ENCODE peak calls at places on chromosomes 2 and 18, in four cellular contexts. D is K562, G is HepG2, F is GM12878. N is an unnamed sample.

GRCh38 chr2:10478916-10479315 is 30.8 kb upstream of the ODC1 start:
- DNase-seq in D (no peak), G (no peak), F (no peak), N (no peak)

GRCh38 chr2:239609583-239610310 is 208.9 kb upstream of the HDAC4 start:
- DNase-seq in D (no peak), G (no peak), F (no peak), N (no peak)

GRCh38 chr2:186984481-186984880 is 135.5 kb upstream of the ZSWIM2 start:
- DNase-seq in D (no peak), G (no peak), F (no peak), N (no peak)

GRCh38 chr2:111116843-111117665 is 3.7 kb upstream of the BCL2L11 start:
- DNase-seq in D (peak; percentile 53), G (peak; percentile 82), F (peak; percentile 46), N (peak; percentile 80)

GRCh38 chr2:240395896-240396622 is 39.4 kb upstream of the GPC1 start:
- DNase-seq in D (no peak), G (no peak), F (no peak), N (no peak)

GRCh38 chr2:161416294-161416632 is at the start of gene TBR1:
- DNase-seq in D (no peak), G (no peak), F (no peak), N (peak; percentile 41)

GRCh38 chr2:27765621-27766286 is 5.8 kb upstream of the MRPL33 start:
- DNase-seq in D (peak; percentile 67), G (no peak), F (no peak), N (no peak)

GRCh38 chr18:3466051-3466450 is 16.1 kb downstream of the TGIF1 start:
- DNase-seq in D (no peak), G (no peak), F (no peak), N (no peak)

GRCh38 chr2:235546436-235546835 is 52.6 kb downstream of the AGAP1 start:
- DNase-seq in D (no peak), G (no peak), F (no peak), N (no peak)

GRCh38 chr2:145186303-145186702 is 666.4 kb upstream of the ZEB2 start:
- DNase-seq in D (no peak), G (no peak), F (no peak), N (no peak)

GRCh38 chr2:167678158-167678557 is 569.2 kb downstream of the STK39 start:
- DNase-seq in D (no peak), G (no peak), F (no peak), N (no peak)

GRCh38 chr2:47310801-47311560 is 92.0 kb upstream of the MSH2 start:
- DNase-seq in D (no peak), G (peak; percentile 73), F (no peak), N (peak; percentile 70)

GRCh38 chr2:241772063-241772499 is 4.5 kb upstream of the GAL3ST2 start:
- DNase-seq in D (no peak), G (peak; percentile 67), F (peak; percentile 40), N (no peak)

GRCh38 chr2:133674433-133675331 is 106.4 kb upstream of the NCKAP5 start:
- DNase-seq in D (no peak), G (peak; percentile 36), F (no peak), N (no peak)

GRCh38 chr2:156649596-156649995 is 213.4 kb downstream of the GPD2 start:
- DNase-seq in D (no peak), G (no peak), F (no peak), N (no peak)

GRCh38 chr18:1544016-1544415 is 639.3 kb downstream of the ADCYAP1 start:
- DNase-seq in D (no peak), G (no peak), F (no peak), N (no peak)

GRCh38 chr2:240405654-240406313 is 29.7 kb upstream of the GPC1 start:
- DNase-seq in D (no peak), G (no peak), F (no peak), N (no peak)

GRCh38 chr18:67359868-67360838 is 156.4 kb downstream of the DSEL start:
- DNase-seq in D (no peak), G (peak; percentile 29), F (no peak), N (peak; percentile 20)

GRCh38 chr2:171741189-171741588 is 53.9 kb downstream of the DYNC1I2 start:
- DNase-seq in D (no peak), G (no peak), F (peak; percentile 8), N (no peak)

GRCh38 chr18:44901283-44901682 is 220.6 kb downstream of the SETBP1 start:
- DNase-seq in D (no peak), G (no peak), F (no peak), N (no peak)

GRCh38 chr2:156329922-156330726 is 2.4 kb downstream of the NR4A2 start:
- DNase-seq in D (no peak), G (no peak), F (no peak), N (no peak)

GRCh38 chr2:160138406-160138805 is 61.7 kb downstream of the ITGB6 start:
- DNase-seq in D (no peak), G (no peak), F (no peak), N (no peak)

GRCh38 chr2:183057333-183057985 is 19.2 kb upstream of the NCKAP1 start:
- DNase-seq in D (no peak), G (no peak), F (no peak), N (no peak)

GRCh38 chr2:20561703-20562454 is 89.0 kb downstream of the HS1BP3 start:
- DNase-seq in D (peak; percentile 46), G (no peak), F (no peak), N (no peak)

GRCh38 chr2:2662847-2663356 is 331.8 kb upstream of the MYT1L start:
- DNase-seq in D (no peak), G (no peak), F (no peak), N (no peak)

GRCh38 chr2:2663401-2664036 is 332.4 kb upstream of the MYT1L start:
- DNase-seq in D (no peak), G (no peak), F (no peak), N (no peak)

GRCh38 chr2:2667690-2668089 is 336.6 kb upstream of the MYT1L start:
- DNase-seq in D (no peak), G (no peak), F (no peak), N (no peak)

GRCh38 chr2:2665834-2666133 is 334.7 kb upstream of the MYT1L start:
- DNase-seq in D (no peak), G (no peak), F (no peak), N (no peak)

DNA sequence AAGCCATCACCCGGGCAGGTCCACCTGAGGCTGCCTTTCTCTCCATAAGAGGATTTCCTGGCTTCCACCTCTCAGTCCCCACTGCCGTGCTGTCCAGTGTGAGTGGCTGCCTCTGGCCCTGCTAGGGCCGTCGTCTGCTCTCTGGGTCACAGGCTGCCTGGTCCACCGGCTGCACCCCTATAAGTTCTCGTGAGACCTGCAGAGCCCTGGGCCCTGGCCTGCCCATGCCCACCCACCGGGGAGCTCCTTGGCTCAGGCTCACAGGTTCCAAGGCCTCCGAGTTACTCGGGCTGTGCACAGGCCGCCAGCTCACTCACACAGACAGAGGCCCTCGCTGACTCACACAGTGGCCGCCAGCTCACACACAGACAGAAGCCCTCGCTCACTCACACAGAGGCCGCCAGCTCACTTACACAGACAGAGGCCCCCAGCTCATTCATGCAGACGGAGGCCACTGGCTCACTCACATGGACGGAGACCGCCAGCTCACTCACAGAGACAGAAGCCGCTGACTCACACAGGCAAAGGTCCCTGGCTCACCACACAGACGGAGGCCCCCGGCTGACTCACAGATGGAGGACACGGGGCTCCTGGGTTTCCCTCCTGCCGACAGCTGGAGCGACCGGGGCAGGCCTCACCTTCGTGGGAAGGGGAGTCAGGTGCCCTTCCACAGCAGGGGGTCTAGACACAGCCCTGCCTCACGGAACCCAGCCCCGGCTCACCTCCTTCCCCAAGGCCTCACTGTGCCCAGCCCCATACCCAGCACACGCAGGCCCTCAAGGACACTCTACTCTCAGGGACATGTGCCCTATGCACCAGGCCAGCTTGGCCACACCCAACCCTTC is 334.1 kb upstream of the MYT1L start:
- DNase-seq in D (no peak), G (peak; percentile 58), F (no peak), N (no peak)
- TF ChIP-seq MXI1 in D (no peak), G (no peak), F (no peak), N (no peak)

DNA sequence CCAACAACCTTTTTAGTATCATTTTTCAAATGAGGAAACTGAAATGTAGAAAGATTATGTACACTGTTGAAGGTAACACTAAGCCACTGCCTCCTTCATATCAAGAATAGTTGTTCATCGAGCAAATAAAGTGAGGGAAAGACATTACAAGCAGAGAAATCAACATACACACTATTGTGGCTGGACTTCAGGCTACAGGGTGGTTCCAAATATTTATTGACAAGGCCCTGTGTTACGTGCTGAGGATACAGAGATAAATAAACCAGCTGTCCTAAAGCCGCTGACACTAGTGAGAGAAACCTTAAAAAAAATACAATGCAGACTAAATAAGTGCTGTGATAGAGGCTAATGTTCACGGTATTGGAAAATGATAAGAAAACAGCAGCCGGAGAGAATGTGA is 1.9 kb upstream of the LNPK start:
- DNase-seq in D (no peak), G (no peak), F (no peak), N (no peak)
- H3K4me2 ChIP-seq in D (peak overlapping the region; percentile 60), G (peak overlapping the region; percentile 97), F (no peak overlapping the region), N (no peak overlapping the region)

DNA sequence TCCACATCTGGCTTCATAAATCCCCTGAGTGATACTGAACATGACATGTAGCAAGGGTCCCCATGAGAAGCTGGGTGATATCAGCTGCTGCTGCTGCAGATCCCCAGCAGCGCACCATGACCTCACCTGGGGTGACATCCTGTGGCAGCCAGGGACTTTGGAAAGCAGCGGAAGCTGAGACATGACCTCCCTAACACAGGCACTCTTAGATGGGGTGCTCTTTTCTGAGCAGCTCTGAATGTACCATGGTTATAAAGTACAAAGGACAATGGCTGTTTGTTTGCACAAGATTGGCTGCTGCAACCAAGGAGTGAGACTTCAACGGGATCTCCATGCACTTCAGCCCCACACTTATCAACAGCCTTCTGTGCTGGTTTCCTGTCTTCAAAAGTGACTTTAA is 74.7 kb upstream of the TMEM200C start:
- DNase-seq in D (no peak), G (peak; percentile 87), F (no peak), N (no peak)
- TF ChIP-seq TAF1 in D (no peak), G (no peak), F (no peak), N (no peak)

GRCh38 chr2:97706112-97706511 is 7.3 kb upstream of the ZAP70 start:
- DNase-seq in D (no peak), G (no peak), F (no peak), N (no peak)

GRCh38 chr2:97704989-97705388 is 8.4 kb upstream of the ZAP70 start:
- DNase-seq in D (no peak), G (no peak), F (no peak), N (no peak)

GRCh38 chr2:97706708-97707345 is 6.5 kb upstream of the ZAP70 start:
- DNase-seq in D (no peak), G (no peak), F (no peak), N (no peak)

GRCh38 chr2:97708608-97709007 is 4.8 kb upstream of the ZAP70 start:
- DNase-seq in D (peak; percentile 37), G (no peak), F (no peak), N (no peak)

DNA sequence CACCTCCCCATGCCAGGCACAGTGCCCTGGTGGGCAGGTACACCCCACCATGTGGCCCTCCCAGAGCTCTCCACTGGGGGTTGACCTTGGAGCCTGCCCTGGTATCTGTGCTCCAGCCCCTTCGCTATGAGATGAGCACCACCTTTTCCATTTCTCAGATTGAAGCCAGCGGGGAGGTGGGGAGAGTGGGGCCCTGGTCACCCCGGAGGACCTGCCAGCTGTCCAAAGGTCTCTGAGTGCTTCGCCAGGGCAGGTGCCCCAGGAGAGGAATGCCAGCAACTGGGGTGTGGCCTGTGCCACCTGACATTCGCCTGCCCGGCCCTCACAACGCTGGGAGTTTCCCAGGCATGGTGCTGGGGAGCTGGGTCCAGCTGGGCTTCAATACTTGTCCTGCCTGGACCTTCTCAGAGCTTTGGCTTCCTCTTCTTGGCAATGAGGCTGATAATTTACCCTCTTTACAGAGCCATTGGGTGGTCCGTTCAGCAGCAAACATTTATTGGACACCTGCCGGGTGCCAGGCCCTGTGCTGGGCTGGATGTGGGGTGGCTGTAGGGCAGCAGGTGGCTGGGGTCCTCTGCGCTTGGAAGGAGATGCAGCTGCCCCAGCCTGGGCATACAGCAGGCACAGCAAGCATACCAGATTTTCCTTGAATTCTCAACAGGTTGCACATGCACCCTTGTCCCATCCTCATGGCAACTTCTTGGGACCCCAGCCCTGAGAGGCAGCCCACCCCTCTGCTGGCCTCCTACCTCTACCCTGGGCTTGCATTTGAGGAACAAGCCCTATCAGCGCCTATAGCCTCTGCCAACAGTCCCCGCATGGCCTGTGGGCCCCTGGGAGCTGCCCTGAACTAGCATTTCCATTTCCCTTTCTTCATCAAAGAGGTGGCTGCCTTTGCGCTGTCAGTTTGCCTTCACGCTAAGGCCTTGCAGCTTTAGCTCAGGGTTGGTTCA is 5.7 kb upstream of the ZAP70 start:
- DNase-seq in D (no peak), G (no peak), F (no peak), N (no peak)
- TF ChIP-seq MXI1 in D (no peak), G (no peak), F (no peak), N (no peak)

N was measured in SK-N-SH.